ENCODE peak calls at places on chromosomes 5 and 9, in eight cellular contexts. Z is IMR-90; N is H7; Q is activated CD8-positive, alpha-beta memory T cell treated with anti-CD3 and anti-CD28 coated beads for 24 hours; X is stimulated activated CD4-positive, alpha-beta T cell treated with anti-CD3 and anti-CD28 coated beads, Interleukin-4, amount 100 ng/mL, for 48 hours; G is Caco-2; A is fibroblast of pulmonary artery; I is RWPE2. B is an unnamed sample.
A peak's percentile ranks its signal among the peaks of the same experiment; 100 is the strongest.

GRCh38 chr9:119905706-119906105 is 536.5 kb upstream of the BRINP1 start:
- DNase-seq in Z (no peak), N (no peak), Q (no peak), X (no peak), G (no peak), A (no peak), I (no peak), B (no peak)

GRCh38 chr5:171442287-171443042 is 23.0 kb downstream of the FGF18 start:
- DNase-seq in Z (peak; percentile 60), N (peak; percentile 51), Q (no peak), X (no peak), G (no peak), A (peak; percentile 49), I (peak; percentile 42), B (no peak)

GRCh38 chr9:72477862-72478564 is 43.4 kb upstream of the TMC1 start:
- DNase-seq in Z (peak; percentile 76), N (peak; percentile 25), Q (no peak), X (no peak), G (peak; percentile 61), A (peak; percentile 78), I (peak; percentile 66), B (peak; percentile 40)

GRCh38 chr5:136155769-136156168 is 23.1 kb downstream of the SMAD5 start:
- DNase-seq in Z (peak; percentile 38), N (no peak), Q (no peak), X (no peak), G (no peak), A (peak; percentile 36), I (no peak), B (no peak)

GRCh38 chr9:72533322-72533721 is 11.9 kb downstream of the TMC1 start:
- DNase-seq in Z (peak; percentile 49), N (no peak), Q (no peak), X (no peak), G (no peak), A (no peak), I (no peak), B (no peak)

GRCh38 chr9:88458716-88459115 is 70.5 kb downstream of the SPIN1 start:
- DNase-seq in Z (peak; percentile 75), N (no peak), Q (no peak), X (no peak), G (no peak), A (peak; percentile 66), I (no peak), B (no peak)

GRCh38 chr5:80246995-80247729 is 8.7 kb downstream of the SERINC5 start:
- DNase-seq in Z (peak; percentile 91), N (peak; percentile 60), Q (peak; percentile 69), X (peak; percentile 26), G (peak; percentile 55), A (peak; percentile 86), I (peak; percentile 89), B (peak; percentile 57)

GRCh38 chr9:121601234-121601633 is 50.2 kb upstream of the DAB2IP start:
- DNase-seq in Z (no peak), N (no peak), Q (no peak), X (no peak), G (no peak), A (peak; percentile 53), I (no peak), B (no peak)

B was measured in GM13977.